ENCODE peak calls at places on chromosomes 4 and X, in four cellular contexts. B is Karpas-422, P is GM23338, L is GM23248. W is an unnamed sample.

GRCh38 chrX:11553594-11553993 is 112.1 kb downstream of the ARHGAP6 start:
- DNase-seq in B (no peak), L (peak; percentile 13), P (no peak), W (no peak)

GRCh38 chr4:38467296-38467695 is 196.7 kb upstream of the KLF3 start:
- DNase-seq in L (no peak), B (no peak), P (no peak), W (no peak)

GRCh38 chrX:72270316-72270866 is 6.7 kb downstream of the RPS4X start:
- DNase-seq in P (no peak), L (no peak), B (no peak), W (peak; percentile 41)

GRCh38 chrX:48531359-48531954 is 8.1 kb upstream of the TBC1D25 start:
- DNase-seq in P (no peak), L (peak; percentile 86), B (no peak), W (peak; percentile 80)

GRCh38 chrX:149713279-149714050 is 1.6 kb downstream of the MAGEA11 start:
- DNase-seq in P (no peak), B (no peak), L (no peak), W (no peak)

GRCh38 chrX:153460826-153461225 is 9.6 kb downstream of the HAUS7 start:
- DNase-seq in P (peak; percentile 71), B (peak; percentile 86), L (peak; percentile 56), W (peak; percentile 57)

GRCh38 chr4:120431180-120431579 is 364.5 kb upstream of the MAD2L1 start:
- DNase-seq in B (no peak), P (no peak), L (no peak), W (no peak)

GRCh38 chr4:7686166-7686870 is 251.6 kb upstream of the PSAPL1 start:
- DNase-seq in P (no peak), L (no peak), B (no peak), W (no peak)

GRCh38 chrX:23752740-23753435 is 9.8 kb upstream of the ACOT9 start:
- DNase-seq in P (no peak), L (peak; percentile 83), B (no peak), W (peak; percentile 73)

GRCh38 chr4:6574747-6575502 is at the start of gene MAN2B2:
- DNase-seq in B (peak; percentile 93), L (peak; percentile 93), P (peak; percentile 92), W (peak; percentile 77)

GRCh38 chrX:40893251-40893910 is 158.0 kb upstream of the MED14 start:
- DNase-seq in P (no peak), B (no peak), L (no peak), W (peak; percentile 80)

GRCh38 chr4:85867281-85867680 is 392.3 kb downstream of the ARHGAP24 start:
- DNase-seq in L (peak; percentile 61), P (no peak), B (no peak), W (no peak)

GRCh38 chrX:31123335-31123734 is 51.5 kb upstream of the FTHL17 start:
- DNase-seq in P (no peak), L (no peak), B (no peak), W (no peak)

GRCh38 chr4:31362756-31363155 is 642.6 kb downstream of the PCDH7 start:
- DNase-seq in B (no peak), L (no peak), P (no peak), W (no peak)

GRCh38 chrX:12949205-12949926 is 25.5 kb upstream of the TMSB4X start:
- DNase-seq in P (no peak), B (peak; percentile 77), L (peak; percentile 52), W (no peak)

GRCh38 chr4:147136308-147136707 is 190.6 kb upstream of the TTC29 start:
- DNase-seq in L (no peak), P (no peak), B (no peak), W (no peak)

GRCh38 chr4:107449611-107450369 is 270.2 kb downstream of the PAPSS1 start:
- DNase-seq in L (no peak), B (no peak), P (no peak), W (no peak)

GRCh38 chr4:57231781-57232180 is 121.6 kb upstream of the IGFBP7 start:
- DNase-seq in B (no peak), L (peak; percentile 38), P (no peak), W (peak; percentile 63)

GRCh38 chr4:122668241-122668640 is 47.4 kb upstream of the IL21 start:
- DNase-seq in P (no peak), L (peak; percentile 89), B (no peak), W (peak; percentile 34)

GRCh38 chrX:135010921-135011320 is 11.4 kb downstream of the RTL8B start:
- DNase-seq in P (peak; percentile 54), B (no peak), L (no peak), W (no peak)

GRCh38 chrX:111652719-111653118 is 28.3 kb upstream of the ALG13 start:
- DNase-seq in L (no peak), P (peak; percentile 16), B (peak; percentile 45), W (no peak)

GRCh38 chrX:151987108-151987507 is 12.6 kb upstream of the GABRE start:
- DNase-seq in P (no peak), L (no peak), B (no peak), W (no peak)

GRCh38 chr4:119110121-119110520 is 25.5 kb upstream of the MYOZ2 start:
- DNase-seq in L (no peak), P (no peak), B (no peak), W (no peak)

GRCh38 chrX:136711147-136711546 is 63.2 kb downstream of the CD40LG start:
- DNase-seq in L (peak; percentile 51), P (peak; percentile 27), B (peak; percentile 43), W (peak; percentile 69)

GRCh38 chrX:153064061-153064460 is 7.8 kb downstream of the PNMA3 start:
- DNase-seq in P (peak; percentile 13), B (no peak), L (no peak), W (no peak)

GRCh38 chr4:178314287-178314686 is 872.0 kb upstream of the AGA start:
- DNase-seq in L (no peak), P (no peak), B (no peak), W (no peak)

GRCh38 chr4:139815646-139816601 is 150.3 kb downstream of the MGST2 start:
- DNase-seq in B (no peak), L (peak; percentile 94), P (peak; percentile 80), W (peak; percentile 56)

GRCh38 chr4:34771632-34772031 is 1472.7 kb downstream of the ARAP2 start:
- DNase-seq in L (no peak), P (peak; percentile 2), B (no peak), W (no peak)

GRCh38 chr4:15078682-15079642 is 76.7 kb downstream of the CPEB2 start:
- DNase-seq in B (no peak), L (peak; percentile 71), P (no peak), W (peak; percentile 27)

GRCh38 chrX:94178145-94178790 is 504.3 kb downstream of the FAM133A start:
- DNase-seq in P (no peak), B (no peak), L (peak; percentile 1), W (peak; percentile 57)

GRCh38 chr4:134624365-134624764 is 422.8 kb upstream of the PABPC4L start:
- DNase-seq in L (no peak), P (peak; percentile 53), B (no peak), W (no peak)

GRCh38 chr4:82382756-82383155 is 9.0 kb upstream of the HNRNPD start:
- DNase-seq in L (no peak), B (no peak), P (no peak), W (no peak)

GRCh38 chr4:80215449-80216052 is 18.2 kb downstream of the PRDM8 start:
- DNase-seq in P (peak; percentile 52), B (peak; percentile 43), L (peak; percentile 73), W (peak; percentile 50)

GRCh38 chr4:3401436-3402171 is 40.2 kb upstream of the HGFAC start:
- DNase-seq in P (no peak), L (no peak), B (no peak), W (peak; percentile 69)

GRCh38 chrX:20263474-20263873 is 3.2 kb downstream of the RPS6KA3 start:
- DNase-seq in B (peak; percentile 40), P (no peak), L (peak; percentile 43), W (peak; percentile 70)

GRCh38 chrX:20265221-20265725 is 1.4 kb downstream of the RPS6KA3 start:
- DNase-seq in P (peak; percentile 52), L (peak; percentile 90), B (peak; percentile 78), W (peak; percentile 63)

GRCh38 chrX:20265726-20266681 is 705 bp downstream of the RPS6KA3 start:
- DNase-seq in B (peak; percentile 76), P (peak; percentile 13), L (peak; percentile 67), W (peak; percentile 48)

GRCh38 chrX:20260885-20261284 is 5.8 kb downstream of the RPS6KA3 start:
- DNase-seq in P (no peak), B (peak; percentile 34), L (no peak), W (no peak)
- H3K79me2 ChIP-seq in P (peaks cover 41% of the 10 kb centered on the region), B (peaks cover 97% of the 10 kb centered on the region), L (peaks cover 92% of the 10 kb centered on the region), W (peaks cover 91% of the 10 kb centered on the region)

GRCh38 chrX:119990409-119990994 is 47.0 kb upstream of the NKAP start:
- DNase-seq in B (no peak), L (no peak), P (no peak), W (no peak)
- H3K27me3 ChIP-seq in B (no peaks in the 10 kb centered on the region), L (peaks cover 28% of the 10 kb centered on the region), P (peaks cover 100% of the 10 kb centered on the region), W (peaks cover 67% of the 10 kb centered on the region)

GRCh38 chrX:10171291-10171690 is 14.5 kb downstream of the CLCN4 start:
- DNase-seq in L (no peak), B (no peak), P (no peak), W (no peak)

GRCh38 chrX:10166731-10167149 is 10.0 kb downstream of the CLCN4 start:
- DNase-seq in P (no peak), B (peak; percentile 59), L (no peak), W (no peak)

GRCh38 chrX:10168226-10168625 is 11.5 kb downstream of the CLCN4 start:
- DNase-seq in L (no peak), P (no peak), B (no peak), W (no peak)

GRCh38 chrX:10167573-10167972 is 10.8 kb downstream of the CLCN4 start:
- DNase-seq in L (no peak), B (no peak), P (no peak), W (no peak)

DNA sequence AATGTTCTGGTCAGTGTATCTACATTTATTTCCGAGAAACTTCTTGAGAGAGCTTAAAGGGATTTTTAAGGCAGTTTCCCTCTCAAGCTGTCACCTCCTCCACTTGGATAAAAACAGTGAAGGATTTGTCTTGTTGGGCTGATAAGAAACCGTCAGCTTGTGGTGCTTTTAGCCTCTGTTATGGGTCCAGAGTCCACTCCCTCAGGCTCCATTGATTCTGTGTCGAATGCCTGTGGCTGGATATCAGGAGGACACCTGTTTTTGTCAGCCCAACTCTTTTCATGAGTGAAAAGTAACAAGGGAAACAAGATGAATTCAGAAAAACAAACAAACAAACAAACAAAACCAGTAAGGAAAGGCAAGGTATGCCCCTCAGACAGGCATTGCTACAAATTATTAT is 12.4 kb downstream of the CLCN4 start:
- DNase-seq in B (no peak), L (no peak), P (no peak), W (no peak)
- H3K79me2 ChIP-seq in B (no peaks in the 10 kb centered on the region), L (no peaks in the 10 kb centered on the region), P (no peaks in the 10 kb centered on the region), W (no peaks in the 10 kb centered on the region)

GRCh38 chr4:96139251-96139929 is 299.5 kb downstream of the PDHA2 start:
- DNase-seq in B (no peak), P (no peak), L (no peak), W (no peak)
- H3K27me3 ChIP-seq in B (no peaks in the 10 kb centered on the region), P (no peaks in the 10 kb centered on the region), L (no peaks in the 10 kb centered on the region), W (no peaks in the 10 kb centered on the region)